ENCODE peak calls at places on chromosome 13, in five cellular contexts. G is breast epithelium, Y is colonic mucosa, V is BJ, N is uterus. E is an unnamed sample. For H3K27me3 and H3K36me3, the result is how much of the 10 kb centered on the place peaks cover.

GRCh38 chr13:36787181-36787580 is 31.8 kb upstream of the RFXAP start:
- DNase-seq in G (no peak), Y (no peak), V (no peak), N (no peak), E (no peak)

GRCh38 chr13:46756977-46757376 is 40.0 kb downstream of the ESD start:
- DNase-seq in G (no peak), Y (no peak), V (no peak), N (no peak), E (no peak)

GRCh38 chr13:94090773-94091172 is 388.7 kb downstream of the DCT start:
- DNase-seq in G (no peak), Y (no peak), V (no peak), N (no peak), E (no peak)

GRCh38 chr13:36528105-36528504 is 95.8 kb downstream of the CCNA1 start:
- DNase-seq in G (no peak), Y (no peak), V (no peak), N (no peak), E (no peak)

GRCh38 chr13:113013878-113014751 is 45.1 kb downstream of the MCF2L start:
- DNase-seq in G (no peak), Y (no peak), V (no peak), N (no peak), E (no peak)

GRCh38 chr13:50593228-50593627 is 250.3 kb downstream of the DLEU7 start:
- DNase-seq in G (no peak), Y (no peak), V (no peak), N (no peak), E (no peak)

GRCh38 chr13:30752201-30752797 is 17.0 kb downstream of the ALOX5AP start:
- DNase-seq in G (no peak), Y (no peak), V (no peak), N (no peak), E (no peak)

GRCh38 chr13:97028441-97029299 is 34.4 kb upstream of the OXGR1 start:
- DNase-seq in G (peak), Y (peak), V (no peak), N (peak), E (no peak)

GRCh38 chr13:66689628-66690027 is 540.5 kb downstream of the PCDH9 start:
- DNase-seq in G (no peak), Y (no peak), V (no peak), N (no peak), E (no peak)

GRCh38 chr13:28463481-28463880 is 31.4 kb downstream of the FLT1 start:
- DNase-seq in G (no peak), Y (no peak), V (no peak), N (no peak), E (no peak)

GRCh38 chr13:24931450-24932217 is 164.3 kb upstream of the PABPC3 start:
- DNase-seq in G (no peak), Y (no peak), V (no peak), N (no peak), E (no peak)

GRCh38 chr13:50358221-50358620 is 343.0 kb downstream of the KCNRG start:
- DNase-seq in G (no peak), Y (no peak), V (no peak), N (peak), E (no peak)

GRCh38 chr13:85286081-85286480 is 513.1 kb downstream of the SLITRK6 start:
- DNase-seq in G (no peak), Y (no peak), V (no peak), N (no peak), E (no peak)

GRCh38 chr13:58804832-58805231 is 1173.3 kb downstream of the PCDH17 start:
- DNase-seq in G (no peak), Y (no peak), V (no peak), N (no peak), E (no peak)

GRCh38 chr13:83819611-83820010 is 62.7 kb downstream of the SLITRK1 start:
- DNase-seq in G (no peak), Y (no peak), V (no peak), N (no peak), E (no peak)

GRCh38 chr13:80342541-80343371 is 1.8 kb upstream of the SPRY2 start:
- DNase-seq in G (peak), Y (peak), V (no peak), N (peak), E (no peak)

GRCh38 chr13:110263906-110264305 is 43.1 kb downstream of the COL4A1 start:
- DNase-seq in G (no peak), Y (peak), V (no peak), N (peak), E (no peak)

GRCh38 chr13:74210693-74211393 is 76.6 kb upstream of the KLF12 start:
- DNase-seq in G (no peak), Y (no peak), V (peak), N (no peak), E (no peak)

GRCh38 chr13:39417131-39417530 is 185.9 kb downstream of the LHFPL6 start:
- DNase-seq in G (no peak), Y (no peak), V (no peak), N (no peak), E (no peak)

GRCh38 chr13:50415428-50415827 is 400.2 kb downstream of the KCNRG start:
- DNase-seq in G (no peak), Y (no peak), V (no peak), N (no peak), E (no peak)

GRCh38 chr13:109693213-109693612 is 93.2 kb downstream of the IRS2 start:
- DNase-seq in G (no peak), Y (no peak), V (no peak), N (no peak), E (no peak)

GRCh38 chr13:112969692-112970338 is 801 bp downstream of the MCF2L start:
- DNase-seq in G (no peak), Y (no peak), V (no peak), N (no peak), E (no peak)

GRCh38 chr13:35830850-35831450 is 300.2 kb downstream of the DCLK1 start:
- DNase-seq in G (no peak), Y (no peak), V (no peak), N (no peak), E (no peak)

GRCh38 chr13:77460195-77460594 is 75.3 kb upstream of the SCEL start:
- DNase-seq in G (no peak), Y (no peak), V (no peak), N (no peak), E (no peak)

GRCh38 chr13:40230833-40231266 is 435.6 kb downstream of the FOXO1 start:
- DNase-seq in G (no peak), Y (no peak), V (no peak), N (no peak), E (no peak)

GRCh38 chr13:47478985-47479384 is 522.1 kb downstream of the SUCLA2 start:
- DNase-seq in G (no peak), Y (no peak), V (no peak), N (no peak), E (no peak)

GRCh38 chr13:43935878-43936277 is 56.2 kb downstream of the LACC1 start:
- DNase-seq in G (no peak), Y (no peak), V (no peak), N (no peak), E (no peak)
- H3K27me3 ChIP-seq in G (under half), Y (under half), V (under half), N (under half), E (under half)

DNA sequence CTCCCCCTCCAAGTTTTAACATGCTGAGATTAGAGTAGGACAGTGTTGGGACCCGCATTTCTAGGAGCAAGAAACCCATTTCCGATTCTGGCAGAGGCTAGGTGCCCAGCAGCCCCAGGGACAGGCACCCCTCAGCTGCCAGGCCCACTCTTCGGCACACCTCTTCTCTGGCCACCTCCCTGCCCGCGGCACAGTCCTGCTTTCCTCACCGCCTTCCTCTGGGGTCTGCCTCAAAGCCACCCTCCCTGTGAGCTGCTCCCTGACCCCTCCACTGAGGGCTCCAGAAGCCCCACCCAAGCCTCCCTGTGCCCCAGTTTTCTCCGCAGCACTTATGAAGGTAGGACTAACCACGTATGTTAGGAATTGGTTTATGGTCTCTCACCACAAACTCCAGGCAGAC is 79.9 kb downstream of the STK24 start:
- DNase-seq in G (no peak), Y (no peak), V (no peak), N (no peak), E (no peak)
- H3K36me3 ChIP-seq in G (under half), Y (under half), V (under half), N (under half), E (under half)

GRCh38 chr13:99963832-99964339 is 7.7 kb downstream of the ZIC5 start:
- DNase-seq in G (no peak), Y (no peak), V (no peak), N (no peak), E (no peak)

GRCh38 chr13:99967884-99968520 is 3.6 kb downstream of the ZIC5 start:
- DNase-seq in G (no peak), Y (no peak), V (no peak), N (no peak), E (no peak)

GRCh38 chr13:99967498-99967883 is 4.1 kb downstream of the ZIC5 start:
- DNase-seq in G (no peak), Y (no peak), V (no peak), N (no peak), E (no peak)

GRCh38 chr13:99962242-99962641 is 9.3 kb downstream of the ZIC5 start:
- DNase-seq in G (no peak), Y (no peak), V (no peak), N (no peak), E (no peak)

GRCh38 chr13:99965329-99966000 is 6.1 kb downstream of the ZIC5 start:
- DNase-seq in G (no peak), Y (no peak), V (no peak), N (no peak), E (no peak)
- H3K27me3 ChIP-seq in G (half or more), Y (half or more), V (under half), N (under half), E (under half)

GRCh38 chr13:103101902-103102301 is 35.7 kb upstream of the SLC10A2 start:
- DNase-seq in G (no peak), Y (no peak), V (no peak), N (no peak), E (no peak)

GRCh38 chr13:103101500-103101899 is 35.3 kb upstream of the SLC10A2 start:
- DNase-seq in G (no peak), Y (no peak), V (no peak), N (no peak), E (no peak)

GRCh38 chr13:103100795-103101194 is 34.6 kb upstream of the SLC10A2 start:
- DNase-seq in G (no peak), Y (no peak), V (peak), N (no peak), E (no peak)

GRCh38 chr13:103104340-103104739 is 38.1 kb upstream of the SLC10A2 start:
- DNase-seq in G (no peak), Y (no peak), V (no peak), N (no peak), E (peak)

DNA sequence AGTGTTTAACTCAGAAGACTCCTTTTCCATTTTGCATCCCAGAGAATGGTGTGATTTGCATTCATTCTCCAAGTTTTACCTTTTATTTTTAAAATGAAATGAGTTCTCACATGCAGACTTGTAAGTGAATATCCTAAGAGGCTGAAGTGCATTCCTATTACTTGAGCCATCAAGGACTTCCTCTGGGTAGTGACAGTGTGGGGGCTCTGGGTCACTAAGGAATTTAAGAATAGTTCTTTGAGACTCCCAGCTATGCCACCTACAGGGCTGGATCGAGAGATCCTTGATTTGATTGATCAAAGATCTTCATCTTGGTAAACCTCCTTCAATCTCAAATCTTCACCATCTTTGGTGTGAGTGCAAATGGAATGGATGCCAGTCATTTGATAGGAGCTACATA is 36.3 kb upstream of the SLC10A2 start:
- DNase-seq in G (no peak), Y (no peak), V (no peak), N (no peak), E (no peak)
- H3K36me3 ChIP-seq in G (under half), Y (under half), V (under half), N (under half), E (under half)

GRCh38 chr13:52845766-52846566 is 2.5 kb downstream of the PCDH8 start:
- DNase-seq in G (no peak), Y (peak), V (no peak), N (no peak), E (no peak)
- H3K27me3 ChIP-seq in G (half or more), Y (half or more), V (under half), N (under half), E (under half)